ENCODE peak calls at places on chromosomes 12 and 14, in five cellular contexts. K is HCT116, I is GM23248, J is GM23338, N is hepatocyte. S is an unnamed sample.

GRCh38 chr14:96629558-96630222 is 127.5 kb downstream of the PAPOLA start:
- DNase-seq in I (no peak), N (no peak), K (no peak), J (no peak), S (no peak)

GRCh38 chr14:71497645-71498086 is 434.6 kb upstream of the RGS6 start:
- DNase-seq in N (no peak), I (peak; percentile 46), K (no peak), J (no peak), S (peak; percentile 6)

GRCh38 chr14:54902143-54902520 is 494 bp downstream of the GCH1 start:
- DNase-seq in N (peak; percentile 89), K (peak; percentile 41), I (peak; percentile 89), J (peak; percentile 92), S (peak; percentile 82)

GRCh38 chr14:55191881-55192616 is 664 bp upstream of the DLGAP5 start:
- DNase-seq in K (no peak), J (no peak), I (peak; percentile 53), N (peak; percentile 5), S (peak; percentile 14)

GRCh38 chr12:104910196-104910840 is 47.8 kb downstream of the SLC41A2 start:
- DNase-seq in K (no peak), N (no peak), J (no peak), I (peak; percentile 72), S (no peak)

GRCh38 chr12:15230751-15231150 is 9.5 kb upstream of the RERG start:
- DNase-seq in I (no peak), J (no peak), N (no peak), K (no peak), S (no peak)

GRCh38 chr14:104424406-104425072 is 155.0 kb upstream of the C14orf180 start:
- DNase-seq in J (no peak), K (no peak), I (no peak), N (peak; percentile 54), S (no peak)

GRCh38 chr12:31118831-31119530 is 45.3 kb downstream of the DDX11 start:
- DNase-seq in N (peak; percentile 69), K (peak; percentile 12), J (peak; percentile 92), I (no peak), S (peak; percentile 73)

GRCh38 chr12:118337194-118337838 is 35.4 kb downstream of the TAOK3 start:
- DNase-seq in J (no peak), K (no peak), I (peak; percentile 43), N (no peak), S (no peak)

GRCh38 chr12:65853489-65854157 is 29.3 kb downstream of the HMGA2 start:
- DNase-seq in I (peak; percentile 89), K (no peak), J (no peak), N (peak; percentile 14), S (no peak)

GRCh38 chr12:6330999-6331714 is 10.7 kb downstream of the TNFRSF1A start:
- DNase-seq in I (no peak), K (no peak), J (no peak), N (no peak), S (no peak)

GRCh38 chr12:49455506-49455905 is 83.3 kb upstream of the KCNH3 start:
- DNase-seq in N (no peak), K (no peak), J (no peak), I (no peak), S (no peak)

GRCh38 chr14:38128640-38129039 is 79.1 kb upstream of the SSTR1 start:
- DNase-seq in K (no peak), N (no peak), J (no peak), I (no peak), S (no peak)

GRCh38 chr14:56660677-56661389 is 81.2 kb downstream of the TMEM260 start:
- DNase-seq in J (peak; percentile 35), K (no peak), N (no peak), I (no peak), S (no peak)

GRCh38 chr14:25836647-25837046 is 761.2 kb downstream of the NOVA1 start:
- DNase-seq in I (no peak), K (no peak), N (no peak), J (no peak), S (no peak)

GRCh38 chr12:8890313-8891084 is 23.8 kb upstream of the PHC1 start:
- DNase-seq in I (peak; percentile 60), J (peak; percentile 82), K (no peak), N (peak; percentile 74), S (peak; percentile 64)

GRCh38 chr12:103840399-103840880 is 594 bp downstream of the NT5DC3 start:
- DNase-seq in I (peak; percentile 82), J (no peak), K (no peak), N (no peak), S (peak; percentile 25)

GRCh38 chr14:26820101-26820500 is 222.3 kb upstream of the NOVA1 start:
- DNase-seq in K (no peak), I (no peak), N (no peak), J (no peak), S (no peak)

GRCh38 chr12:108821407-108822397 is 35.7 kb downstream of the SSH1 start:
- DNase-seq in N (no peak), J (no peak), I (peak; percentile 87), K (no peak), S (no peak)

GRCh38 chr12:4274396-4274959 is 916 bp downstream of the CCND2 start:
- DNase-seq in I (peak; percentile 43), K (no peak), J (peak; percentile 61), N (peak; percentile 40), S (no peak)

GRCh38 chr14:37862263-37862662 is 266.8 kb downstream of the TTC6 start:
- DNase-seq in I (no peak), J (no peak), K (no peak), N (no peak), S (no peak)

GRCh38 chr12:100234591-100235304 is 32.1 kb downstream of the DEPDC4 start:
- DNase-seq in I (peak; percentile 76), J (peak; percentile 74), K (peak; percentile 29), N (peak; percentile 58), S (peak; percentile 53)

GRCh38 chr12:114684098-114684869 is at the start of gene TBX3:
- DNase-seq in I (peak; percentile 100), J (peak; percentile 96), N (peak; percentile 99), K (peak; percentile 98), S (no peak)

GRCh38 chr12:3994500-3994899 is 121.3 kb upstream of the PARP11 start:
- DNase-seq in J (no peak), N (no peak), I (no peak), K (no peak), S (no peak)

GRCh38 chr14:26598672-26599131 is 869 bp upstream of the NOVA1 start:
- DNase-seq in I (no peak), J (no peak), N (no peak), K (no peak), S (no peak)

GRCh38 chr12:75183967-75184366 is 25.7 kb downstream of the KCNC2 start:
- DNase-seq in K (no peak), I (no peak), J (no peak), N (no peak), S (no peak)

DNA sequence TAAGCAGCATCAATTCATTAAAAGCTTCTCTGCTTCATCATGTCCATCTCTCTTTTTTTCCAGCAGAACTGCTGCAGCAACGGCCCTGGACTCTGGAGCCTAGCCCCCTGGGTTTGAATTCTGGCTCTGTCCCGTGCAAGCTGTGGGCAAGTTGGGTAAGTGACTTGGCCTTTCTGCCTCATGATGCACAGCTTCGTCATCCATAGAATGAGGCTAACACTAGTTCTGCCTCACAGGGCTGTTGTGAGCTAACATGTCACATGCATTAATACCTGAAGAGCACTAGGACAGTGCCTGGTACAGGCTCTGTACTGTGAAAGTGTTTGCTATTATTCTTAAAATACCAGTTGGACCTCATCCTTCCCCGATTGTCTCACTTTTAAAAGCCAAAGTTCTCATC is 4.2 kb downstream of the KRT82 start:
- DNase-seq in K (no peak), I (peak; percentile 54), N (no peak), J (no peak), S (no peak)
- H4K20me1 ChIP-seq in K (no peaks in the 10 kb centered on the region), I (no peaks in the 10 kb centered on the region), N (no peaks in the 10 kb centered on the region), J (no peaks in the 10 kb centered on the region), S (no peaks in the 10 kb centered on the region)

GRCh38 chr12:124500232-124501079 is 67.0 kb downstream of the NCOR2 start:
- DNase-seq in J (peak; percentile 95), N (peak; percentile 77), I (peak; percentile 39), K (no peak), S (no peak)
- H4K20me1 ChIP-seq in J (peaks cover 21% of the 10 kb centered on the region), N (peaks cover 75% of the 10 kb centered on the region), I (peaks cover 4% of the 10 kb centered on the region), K (no peaks in the 10 kb centered on the region), S (peaks cover 18% of the 10 kb centered on the region)

DNA sequence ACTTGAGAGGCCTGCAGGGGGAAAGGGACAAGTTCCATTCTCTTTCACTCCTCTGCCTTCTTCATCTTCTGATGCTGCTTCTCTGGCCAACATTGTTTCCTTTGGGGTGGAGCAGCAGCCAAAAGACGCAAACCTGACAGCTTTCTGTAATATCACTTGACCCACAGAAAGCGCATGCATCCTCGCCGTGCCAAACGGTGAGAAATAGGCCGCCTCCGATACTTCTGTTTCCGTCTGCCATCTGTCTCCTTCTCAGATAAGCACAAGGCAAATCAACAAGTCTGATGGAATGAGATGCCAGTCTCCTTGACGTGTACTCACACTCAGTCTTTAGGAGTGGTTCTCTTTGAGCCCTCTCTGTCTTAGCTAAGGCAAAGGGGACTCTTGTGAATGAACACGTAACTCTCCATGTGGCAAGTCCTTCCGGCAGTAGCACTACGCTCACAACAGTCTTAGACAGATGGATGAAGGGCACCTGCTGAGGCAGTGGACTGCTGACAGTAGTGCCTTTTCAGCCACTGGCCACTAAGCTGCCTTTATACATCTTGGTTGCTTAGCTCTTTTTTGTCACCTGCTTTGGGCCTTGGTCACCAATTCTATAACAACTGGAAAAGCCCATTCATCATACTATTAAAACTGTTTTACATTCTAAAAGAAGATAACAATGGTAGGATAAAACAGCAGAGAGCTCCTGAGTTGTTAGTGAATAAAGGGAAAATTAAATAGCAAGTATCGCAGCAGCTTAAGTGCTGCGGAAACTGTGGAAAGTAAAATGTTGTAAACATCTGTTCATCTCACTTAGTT is 214.0 kb downstream of the FBXL14 start:
- DNase-seq in J (no peak), I (no peak), K (no peak), N (no peak), S (no peak)
- H4K20me1 ChIP-seq in J (no peaks in the 10 kb centered on the region), I (no peaks in the 10 kb centered on the region), K (no peaks in the 10 kb centered on the region), N (no peaks in the 10 kb centered on the region), S (no peaks in the 10 kb centered on the region)

GRCh38 chr14:101861464-101861863 is 100.0 kb downstream of the PPP2R5C start:
- DNase-seq in J (no peak), N (no peak), K (no peak), I (no peak), S (no peak)
- H4K20me1 ChIP-seq in J (peaks cover 23% of the 10 kb centered on the region), N (peaks cover 7% of the 10 kb centered on the region), K (no peaks in the 10 kb centered on the region), I (no peaks in the 10 kb centered on the region), S (peaks cover 6% of the 10 kb centered on the region)

DNA sequence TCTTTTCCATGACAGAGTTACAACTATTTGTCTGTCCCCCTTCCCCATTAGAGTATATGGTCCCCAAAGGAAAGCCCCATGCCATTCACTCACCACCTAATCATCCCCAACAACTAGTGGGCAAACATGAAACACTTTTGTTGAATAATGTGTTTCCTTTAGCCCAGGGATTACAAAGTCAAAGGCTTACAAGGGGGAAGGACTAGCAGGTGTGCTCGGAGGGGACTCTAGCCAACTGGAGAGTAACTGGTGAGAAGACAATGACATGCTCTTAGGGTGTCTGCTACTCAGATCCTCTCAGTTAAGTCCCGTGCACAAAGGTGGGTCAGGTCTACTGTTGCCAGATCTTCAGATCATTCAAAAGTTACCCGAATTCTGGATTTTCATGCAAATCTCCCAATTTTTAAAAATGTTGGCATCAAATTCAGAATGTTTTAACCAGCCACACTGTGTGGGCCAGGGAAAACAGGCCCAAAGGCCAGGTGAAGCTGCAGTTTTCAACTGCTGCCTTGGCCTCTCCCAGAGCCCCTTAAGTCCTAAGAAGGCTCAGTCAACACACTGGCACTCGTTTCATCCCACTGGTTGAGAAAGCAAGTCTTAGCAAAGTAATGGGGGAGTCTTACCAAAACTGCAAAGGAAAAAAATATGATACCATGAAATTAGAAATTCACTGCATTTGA is 29.7 kb downstream of the NUDT4 start:
- DNase-seq in N (no peak), J (peak; percentile 27), I (no peak), K (no peak), S (no peak)
- H4K20me1 ChIP-seq in N (no peaks in the 10 kb centered on the region), J (peaks cover 15% of the 10 kb centered on the region), I (no peaks in the 10 kb centered on the region), K (peaks cover 6% of the 10 kb centered on the region), S (peaks cover 12% of the 10 kb centered on the region)